ENCODE peak calls at places on chromosomes 5 and 9, in six cellular contexts. Y is heart right ventricle, N is aorta, J is Karpas-422, W is WERI-Rb-1, I is A549. Z is an unnamed sample.

GRCh38 chr5:343461-344401 is 22.2 kb downstream of the AHRR start:
- DNase-seq in N (no peak), J (no peak), Y (peak; percentile 68), I (peak; percentile 82), W (no peak), Z (no peak)

GRCh38 chr9:137389428-137389746 is 33.6 kb downstream of the EXD3 start:
- DNase-seq in J (no peak), Y (no peak), N (no peak), I (no peak), W (no peak), Z (no peak)

GRCh38 chr5:169946743-169947142 is 33.6 kb downstream of the INSYN2B start:
- DNase-seq in W (no peak), N (no peak), I (no peak), Y (no peak), J (no peak), Z (no peak)

GRCh38 chr5:83034552-83035181 is 42.5 kb downstream of the TMEM167A start:
- DNase-seq in I (no peak), Y (no peak), W (no peak), J (no peak), N (no peak), Z (no peak)

GRCh38 chr5:141521244-141521781 is 32.4 kb downstream of the PCDHGC5 start:
- DNase-seq in J (no peak), I (peak; percentile 74), N (no peak), W (no peak), Y (no peak), Z (no peak)

GRCh38 chr5:96699186-96699820 is 37.1 kb downstream of the CAST start:
- DNase-seq in W (no peak), Y (no peak), N (no peak), I (no peak), J (no peak), Z (no peak)

GRCh38 chr5:142587354-142587965 is 98.4 kb downstream of the FGF1 start:
- DNase-seq in W (peak; percentile 22), Y (no peak), N (no peak), J (peak; percentile 76), I (peak; percentile 22), Z (no peak)

GRCh38 chr5:68331202-68332108 is 115.9 kb downstream of the PIK3R1 start:
- DNase-seq in N (no peak), Y (no peak), J (no peak), I (no peak), W (no peak), Z (no peak)

GRCh38 chr9:131046581-131047202 is 37.7 kb downstream of the LAMC3 start:
- DNase-seq in W (peak; percentile 77), N (peak; percentile 67), Y (peak; percentile 69), I (peak; percentile 65), J (peak; percentile 90), Z (peak; percentile 59)

GRCh38 chr5:126403156-126403555 is 20.1 kb upstream of the GRAMD2B start:
- DNase-seq in W (no peak), J (no peak), Y (no peak), I (no peak), N (no peak), Z (no peak)

GRCh38 chr9:96204853-96205252 is 97.1 kb downstream of the HSD17B3 start:
- DNase-seq in N (no peak), Y (no peak), I (no peak), J (no peak), W (no peak), Z (no peak)

GRCh38 chr9:3903273-3903672 is 377.5 kb upstream of the RFX3 start:
- DNase-seq in Y (no peak), W (no peak), I (no peak), J (no peak), N (no peak), Z (no peak)

GRCh38 chr5:2562036-2562435 is 189.4 kb downstream of the IRX2 start:
- DNase-seq in I (no peak), W (no peak), Y (no peak), N (no peak), J (no peak), Z (no peak)

GRCh38 chr5:59557572-59557971 is 336.0 kb downstream of the PDE4D start:
- DNase-seq in I (no peak), W (no peak), Y (no peak), J (no peak), N (no peak), Z (no peak)

GRCh38 chr5:139178948-139179347 is 19.2 kb downstream of the SIL1 start:
- DNase-seq in W (no peak), N (no peak), Y (no peak), I (no peak), J (no peak), Z (no peak)

GRCh38 chr9:98380065-98380681 is 124.7 kb upstream of the TBC1D2 start:
- DNase-seq in W (peak; percentile 71), Y (no peak), J (peak; percentile 60), N (no peak), I (no peak), Z (no peak)

GRCh38 chr9:15158019-15158418 is 149.0 kb downstream of the TTC39B start:
- DNase-seq in Y (no peak), W (no peak), N (no peak), I (no peak), J (no peak), Z (no peak)

GRCh38 chr9:128091144-128091543 is 23.1 kb downstream of the SLC25A25 start:
- DNase-seq in Y (peak; percentile 48), W (no peak), N (peak; percentile 89), I (no peak), J (no peak), Z (peak; percentile 82)

GRCh38 chr5:124798890-124799289 is 52.5 kb upstream of the ZNF608 start:
- DNase-seq in Y (no peak), W (no peak), I (no peak), N (no peak), J (no peak), Z (no peak)

DNA sequence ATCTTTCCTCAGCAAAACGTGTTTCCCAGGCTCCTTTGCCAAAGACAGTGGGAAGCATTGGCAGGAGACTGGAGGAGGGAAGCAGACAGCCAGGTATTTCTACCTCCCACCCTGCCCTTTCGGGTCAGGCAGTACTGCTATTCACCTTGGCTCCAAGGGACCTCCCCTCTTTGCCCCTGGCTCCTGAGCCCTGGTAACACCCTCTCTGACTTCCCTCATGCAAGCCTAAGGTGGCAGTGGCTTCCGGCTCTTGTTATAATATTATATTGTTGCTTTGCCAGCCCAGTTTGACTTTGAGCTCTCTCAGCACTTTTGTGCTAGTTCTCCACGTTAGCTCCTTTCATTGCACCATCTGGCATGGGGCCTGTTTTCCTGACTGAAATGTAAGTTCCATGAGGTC is 81.6 kb upstream of the IFNK start:
- DNase-seq in J (no peak), Y (no peak), W (no peak), N (no peak), I (no peak), Z (no peak)
- H3K27ac ChIP-seq in J (no peak overlapping the region), Y (no peak overlapping the region), W (no peak overlapping the region), N (no peak overlapping the region), I (no peak overlapping the region), Z (peak overlapping the region; percentile 20)

GRCh38 chr9:89518466-89519392 is 20.8 kb upstream of the SEMA4D start:
- DNase-seq in I (no peak), N (no peak), J (no peak), W (no peak), Y (no peak), Z (no peak)
- H3K27ac ChIP-seq in I (no peak overlapping the region), N (no peak overlapping the region), J (no peak overlapping the region), W (no peak overlapping the region), Y (no peak overlapping the region), Z (no peak overlapping the region)

GRCh38 chr5:58363850-58364249 is 96.0 kb downstream of the PLK2 start:
- DNase-seq in Y (no peak), I (no peak), W (no peak), N (no peak), J (no peak), Z (no peak)

GRCh38 chr5:58363444-58363843 is 96.4 kb downstream of the PLK2 start:
- DNase-seq in N (no peak), J (no peak), W (no peak), Y (no peak), I (no peak), Z (no peak)

GRCh38 chr5:58362135-58362534 is 97.8 kb downstream of the PLK2 start:
- DNase-seq in N (no peak), I (no peak), W (no peak), Y (no peak), J (no peak), Z (no peak)

GRCh38 chr5:58366461-58366860 is 93.4 kb downstream of the PLK2 start:
- DNase-seq in N (no peak), W (no peak), Y (no peak), I (no peak), J (no peak), Z (no peak)

DNA sequence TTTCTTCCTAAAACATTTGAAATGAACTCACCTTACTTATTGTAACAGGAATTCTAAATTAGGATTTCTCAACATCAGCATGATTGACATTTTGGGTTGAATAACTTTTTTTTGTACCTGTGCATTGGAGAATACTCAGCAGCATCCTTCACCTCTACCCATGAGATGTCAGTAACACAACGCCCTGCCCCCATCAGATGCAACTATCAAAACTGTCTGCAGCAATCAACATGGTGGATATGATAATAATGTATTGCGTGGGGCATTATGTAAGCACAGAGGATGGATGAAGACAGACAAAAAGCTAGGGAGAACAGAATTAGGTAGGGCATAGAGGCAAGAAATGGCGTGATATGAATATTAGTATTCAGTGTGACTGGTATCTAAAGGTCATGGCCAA is 94.1 kb downstream of the PLK2 start:
- DNase-seq in N (no peak), J (no peak), Y (no peak), W (no peak), I (no peak), Z (no peak)
- H3K27ac ChIP-seq in N (no peak overlapping the region), J (no peak overlapping the region), Y (no peak overlapping the region), W (no peak overlapping the region), I (no peak overlapping the region), Z (peak overlapping the region; percentile 1)

DNA sequence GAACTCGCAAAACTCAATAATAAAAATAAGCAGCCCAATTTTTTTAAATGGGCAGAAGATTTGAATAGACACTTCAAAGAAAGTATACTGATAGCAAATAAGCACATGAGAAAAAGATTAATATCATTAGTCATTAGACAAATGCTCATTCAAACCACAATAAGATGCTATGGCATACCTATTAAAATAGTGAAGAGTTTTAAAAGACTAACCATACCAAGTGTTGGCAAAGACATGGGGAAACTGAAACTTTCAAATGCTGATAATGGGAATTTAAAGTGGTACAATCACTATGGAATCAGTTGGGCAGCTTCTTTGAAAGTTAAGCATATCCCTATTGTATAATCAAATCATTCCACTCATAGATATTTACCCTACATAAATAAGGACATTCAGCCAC is 26.6 kb upstream of the ORM1 start:
- DNase-seq in W (no peak), J (no peak), N (no peak), I (no peak), Y (no peak), Z (no peak)
- H3K27ac ChIP-seq in W (no peak overlapping the region), J (no peak overlapping the region), N (no peak overlapping the region), I (no peak overlapping the region), Y (no peak overlapping the region), Z (no peak overlapping the region)